ENCODE peak calls at places on chromosome X, in four cellular contexts. One of them, this sample, is unnamed.

GRCh38 chrX:126551306-126551705 is 1.3 kb downstream of the DCAF12L1 start:
- DNase-seq in KG1: no peak
- DNase-seq in hippocampal formation: no peak
- DNase-seq in adrenal gland: no peak
- DNase-seq in this sample: no peak

GRCh38 chrX:68375803-68376202 is 57.5 kb downstream of the OPHN1 start:
- DNase-seq in hippocampal formation: no peak
- DNase-seq in KG1: no peak
- DNase-seq in adrenal gland: no peak
- DNase-seq in this sample: no peak

GRCh38 chrX:148380614-148381561 is 119.5 kb upstream of the AFF2 start:
- DNase-seq in adrenal gland: no peak
- DNase-seq in hippocampal formation: no peak
- DNase-seq in KG1: peak
- DNase-seq in this sample: no peak

GRCh38 chrX:48468247-48468671 is 1.8 kb downstream of the SLC38A5 start:
- DNase-seq in KG1: no peak
- DNase-seq in adrenal gland: no peak
- DNase-seq in hippocampal formation: no peak
- DNase-seq in this sample: peak

GRCh38 chrX:70253377-70254062 is 6.5 kb downstream of the P2RY4 start:
- DNase-seq in KG1: no peak
- DNase-seq in adrenal gland: no peak
- DNase-seq in hippocampal formation: no peak
- DNase-seq in this sample: no peak

GRCh38 chrX:9940397-9940796 is 26.8 kb upstream of the CLDN34 start:
- DNase-seq in adrenal gland: no peak
- DNase-seq in KG1: no peak
- DNase-seq in hippocampal formation: peak
- DNase-seq in this sample: no peak

GRCh38 chrX:47166126-47166525 is 21.1 kb downstream of the RBM10 start:
- DNase-seq in adrenal gland: peak
- DNase-seq in hippocampal formation: no peak
- DNase-seq in KG1: no peak
- DNase-seq in this sample: no peak

GRCh38 chrX:134865730-134866129 is 125.1 kb upstream of the SMIM10 start:
- DNase-seq in hippocampal formation: no peak
- DNase-seq in KG1: no peak
- DNase-seq in adrenal gland: no peak
- DNase-seq in this sample: no peak

GRCh38 chrX:77299549-77299948 is 147.6 kb upstream of the FGF16 start:
- DNase-seq in KG1: no peak
- DNase-seq in hippocampal formation: no peak
- DNase-seq in adrenal gland: no peak
- DNase-seq in this sample: no peak

GRCh38 chrX:129932137-129932791 is 26.3 kb downstream of the UTP14A start:
- DNase-seq in hippocampal formation: peak
- DNase-seq in adrenal gland: peak
- DNase-seq in KG1: no peak
- DNase-seq in this sample: peak

GRCh38 chrX:29040160-29040559 is 452.9 kb downstream of the IL1RAPL1 start:
- DNase-seq in KG1: no peak
- DNase-seq in hippocampal formation: no peak
- DNase-seq in adrenal gland: no peak
- DNase-seq in this sample: no peak

GRCh38 chrX:97326456-97326855 is 442.7 kb downstream of the RPA4 start:
- DNase-seq in KG1: no peak
- DNase-seq in hippocampal formation: no peak
- DNase-seq in adrenal gland: no peak
- DNase-seq in this sample: no peak

GRCh38 chrX:136710324-136710951 is 62.5 kb downstream of the CD40LG start:
- DNase-seq in adrenal gland: no peak
- DNase-seq in KG1: no peak
- DNase-seq in hippocampal formation: no peak
- DNase-seq in this sample: no peak

GRCh38 chrX:9383655-9384054 is 81.2 kb upstream of the TBL1X start:
- DNase-seq in KG1: no peak
- DNase-seq in hippocampal formation: no peak
- DNase-seq in adrenal gland: no peak
- DNase-seq in this sample: no peak

GRCh38 chrX:41291309-41291708 is 42.7 kb upstream of the DDX3X start:
- DNase-seq in KG1: no peak
- DNase-seq in adrenal gland: no peak
- DNase-seq in hippocampal formation: no peak
- DNase-seq in this sample: no peak

GRCh38 chrX:152899111-152899873 is 1.4 kb downstream of the ZNF185 start:
- DNase-seq in adrenal gland: no peak
- DNase-seq in KG1: no peak
- DNase-seq in hippocampal formation: no peak
- DNase-seq in this sample: no peak

GRCh38 chrX:77979870-77980269 is 10.4 kb upstream of the PGAM4 start:
- DNase-seq in adrenal gland: no peak
- DNase-seq in KG1: no peak
- DNase-seq in hippocampal formation: no peak
- DNase-seq in this sample: no peak

GRCh38 chrX:23317799-23318724 is 16.6 kb upstream of the PTCHD1 start:
- DNase-seq in KG1: peak
- DNase-seq in adrenal gland: peak
- DNase-seq in hippocampal formation: no peak
- DNase-seq in this sample: peak

GRCh38 chrX:38970845-38971244 is 169.6 kb downstream of the MID1IP1 start:
- DNase-seq in KG1: no peak
- DNase-seq in adrenal gland: no peak
- DNase-seq in hippocampal formation: no peak
- DNase-seq in this sample: no peak

GRCh38 chrX:9622128-9622527 is 143.5 kb downstream of the GPR143 start:
- DNase-seq in hippocampal formation: no peak
- DNase-seq in KG1: no peak
- DNase-seq in adrenal gland: no peak
- DNase-seq in this sample: no peak

GRCh38 chrX:1673337-1673736 is 58.5 kb downstream of the ASMT start:
- DNase-seq in KG1: peak
- DNase-seq in hippocampal formation: no peak
- DNase-seq in adrenal gland: no peak
- DNase-seq in this sample: peak

GRCh38 chrX:11351375-11352295 is 58.4 kb downstream of the AMELX start:
- DNase-seq in adrenal gland: peak
- DNase-seq in KG1: no peak
- DNase-seq in hippocampal formation: no peak
- DNase-seq in this sample: peak

GRCh38 chrX:74104356-74105065 is 199.5 kb upstream of the ZCCHC13 start:
- DNase-seq in KG1: no peak
- DNase-seq in adrenal gland: no peak
- DNase-seq in hippocampal formation: no peak
- DNase-seq in this sample: no peak

GRCh38 chrX:129462707-129463106 is 60.6 kb downstream of the SMARCA1 start:
- DNase-seq in adrenal gland: no peak
- DNase-seq in KG1: no peak
- DNase-seq in hippocampal formation: peak
- DNase-seq in this sample: no peak

GRCh38 chrX:11953615-11954014 is 184.7 kb upstream of the FRMPD4 start:
- DNase-seq in adrenal gland: no peak
- DNase-seq in hippocampal formation: no peak
- DNase-seq in KG1: no peak
- DNase-seq in this sample: no peak

GRCh38 chrX:30895331-30895730 is 6.3 kb upstream of the TAB3 start:
- DNase-seq in KG1: no peak
- DNase-seq in adrenal gland: no peak
- DNase-seq in hippocampal formation: no peak
- DNase-seq in this sample: no peak

GRCh38 chrX:119784747-119785446 is 6.5 kb downstream of the RPL39 start:
- DNase-seq in KG1: peak
- DNase-seq in adrenal gland: no peak
- DNase-seq in hippocampal formation: no peak
- DNase-seq in this sample: peak

GRCh38 chrX:79573760-79574159 is 206.6 kb upstream of the ITM2A start:
- DNase-seq in hippocampal formation: no peak
- DNase-seq in KG1: no peak
- DNase-seq in adrenal gland: no peak
- DNase-seq in this sample: no peak

GRCh38 chrX:13033193-13033592 is 11.2 kb downstream of the FAM9C start:
- DNase-seq in KG1: no peak
- DNase-seq in adrenal gland: no peak
- DNase-seq in hippocampal formation: no peak
- DNase-seq in this sample: no peak

This sample was measured in colonic mucosa.